ENCODE peak calls at places on chromosomes 1 and 21, in four cellular contexts. S is adrenal gland, E is WTC11, F is foreskin fibroblast. J is an unnamed sample.

GRCh38 chr1:70277875-70278274 is 56.7 kb downstream of the SRSF11 start:
- DNase-seq in S (no peak), F (no peak), E (no peak), J (no peak)

GRCh38 chr1:184605941-184606340 is 148.7 kb downstream of the EDEM3 start:
- DNase-seq in F (no peak), E (no peak), S (no peak), J (no peak)

GRCh38 chr1:9628541-9629444 is 22.7 kb upstream of the PIK3CD start:
- DNase-seq in S (no peak), F (no peak), E (no peak), J (no peak)

GRCh38 chr1:69377507-69377906 is 190.2 kb upstream of the LRRC7 start:
- DNase-seq in S (no peak), F (no peak), E (no peak), J (no peak)

GRCh38 chr21:36549470-36549869 is 69.5 kb upstream of the CLDN14 start:
- DNase-seq in E (no peak), F (no peak), S (no peak), J (no peak)

GRCh38 chr1:171739646-171740045 is 2.2 kb downstream of the VAMP4 start:
- DNase-seq in S (no peak), F (no peak), E (no peak), J (no peak)

GRCh38 chr1:65825736-65826135 is 33.0 kb downstream of the PDE4B start:
- DNase-seq in S (no peak), E (no peak), F (peak), J (no peak)

GRCh38 chr21:34813266-34813886 is 144.6 kb downstream of the CLIC6 start:
- DNase-seq in E (no peak), F (no peak), S (no peak), J (peak)

GRCh38 chr1:48469616-48470500 is 2.1 kb downstream of the SPATA6 start:
- DNase-seq in F (peak), S (peak), E (no peak), J (peak)

GRCh38 chr21:33273044-33273443 is 6.9 kb downstream of the IL10RB start:
- DNase-seq in F (no peak), E (no peak), S (no peak), J (no peak)

GRCh38 chr1:107724648-107725047 is 240.3 kb downstream of the VAV3 start:
- DNase-seq in S (no peak), F (peak), E (no peak), J (no peak)

GRCh38 chr1:42779725-42780124 is 5.1 kb upstream of the TMEM269 start:
- DNase-seq in E (no peak), S (no peak), F (no peak), J (no peak)

GRCh38 chr1:15621975-15622374 is 4.7 kb downstream of the DDI2 start:
- DNase-seq in S (no peak), F (peak), E (no peak), J (no peak)

GRCh38 chr1:64933296-64934070 is 32.9 kb downstream of the JAK1 start:
- DNase-seq in S (peak), F (peak), E (no peak), J (peak)

GRCh38 chr1:151992345-151993083 is 1.1 kb downstream of the S100A10 start:
- DNase-seq in E (peak), F (peak), S (peak), J (peak)

GRCh38 chr1:35557118-35557610 is at the start of gene KIAA0319L:
- DNase-seq in S (peak), F (no peak), E (peak), J (peak)

GRCh38 chr1:108016451-108016920 is 51.5 kb upstream of the VAV3 start:
- DNase-seq in S (peak), F (peak), E (no peak), J (no peak)

GRCh38 chr1:232709339-232709738 is 79.4 kb upstream of the SIPA1L2 start:
- DNase-seq in E (no peak), F (no peak), S (no peak), J (no peak)

GRCh38 chr1:163267962-163268361 is 53.8 kb upstream of the NUF2 start:
- DNase-seq in E (no peak), F (no peak), S (no peak), J (no peak)

GRCh38 chr1:13577846-13578245 is 5.8 kb upstream of the PDPN start:
- DNase-seq in S (no peak), E (no peak), F (no peak), J (no peak)

GRCh38 chr1:77412069-77412793 is 130.4 kb downstream of the AK5 start:
- DNase-seq in E (no peak), F (peak), S (no peak), J (no peak)
- TF ChIP-seq CTCF in E (no peak), F (no peak), S (no peak), J (no peak)

GRCh38 chr1:114423455-114423854 is 87.5 kb downstream of the TRIM33 start:
- DNase-seq in E (no peak), S (no peak), F (no peak), J (no peak)

GRCh38 chr1:114431026-114431425 is 80.0 kb downstream of the TRIM33 start:
- DNase-seq in F (no peak), E (no peak), S (no peak), J (no peak)

GRCh38 chr1:114427612-114428011 is 83.4 kb downstream of the TRIM33 start:
- DNase-seq in S (no peak), E (no peak), F (no peak), J (no peak)

DNA sequence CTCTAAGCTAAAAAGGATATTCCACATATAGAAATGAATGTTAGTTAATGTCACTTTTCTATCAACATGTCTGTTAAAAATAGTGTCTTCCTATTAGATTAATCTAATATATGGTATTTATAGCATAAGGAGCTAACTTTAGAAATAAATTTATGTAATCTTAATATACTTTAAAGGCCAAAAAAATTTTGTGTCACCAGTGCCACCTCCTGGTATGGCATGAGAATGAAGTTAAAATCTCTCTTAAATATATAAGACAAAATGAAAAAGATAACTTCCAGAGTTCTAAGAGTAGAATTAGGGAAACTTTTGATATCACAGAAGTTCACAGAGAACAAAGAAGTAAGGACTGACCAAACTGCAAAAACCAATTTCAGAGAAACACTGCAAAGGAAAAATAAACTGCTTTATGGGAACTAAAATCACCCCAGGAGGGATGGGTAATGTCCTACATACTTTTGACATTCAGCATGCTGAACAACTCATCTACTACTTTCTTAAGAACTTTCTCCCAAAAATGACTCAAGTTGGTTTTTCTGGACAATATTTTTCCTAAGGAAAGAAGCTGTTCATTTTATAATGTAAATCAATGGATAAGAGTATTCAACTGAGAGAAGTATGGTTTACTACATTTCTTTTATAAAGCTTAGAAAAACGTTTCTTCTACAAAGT is 82.8 kb downstream of the TRIM33 start:
- DNase-seq in S (no peak), F (peak), E (no peak), J (no peak)
- TF ChIP-seq CTCF in S (peak), F (peak), E (no peak), J (peak)

DNA sequence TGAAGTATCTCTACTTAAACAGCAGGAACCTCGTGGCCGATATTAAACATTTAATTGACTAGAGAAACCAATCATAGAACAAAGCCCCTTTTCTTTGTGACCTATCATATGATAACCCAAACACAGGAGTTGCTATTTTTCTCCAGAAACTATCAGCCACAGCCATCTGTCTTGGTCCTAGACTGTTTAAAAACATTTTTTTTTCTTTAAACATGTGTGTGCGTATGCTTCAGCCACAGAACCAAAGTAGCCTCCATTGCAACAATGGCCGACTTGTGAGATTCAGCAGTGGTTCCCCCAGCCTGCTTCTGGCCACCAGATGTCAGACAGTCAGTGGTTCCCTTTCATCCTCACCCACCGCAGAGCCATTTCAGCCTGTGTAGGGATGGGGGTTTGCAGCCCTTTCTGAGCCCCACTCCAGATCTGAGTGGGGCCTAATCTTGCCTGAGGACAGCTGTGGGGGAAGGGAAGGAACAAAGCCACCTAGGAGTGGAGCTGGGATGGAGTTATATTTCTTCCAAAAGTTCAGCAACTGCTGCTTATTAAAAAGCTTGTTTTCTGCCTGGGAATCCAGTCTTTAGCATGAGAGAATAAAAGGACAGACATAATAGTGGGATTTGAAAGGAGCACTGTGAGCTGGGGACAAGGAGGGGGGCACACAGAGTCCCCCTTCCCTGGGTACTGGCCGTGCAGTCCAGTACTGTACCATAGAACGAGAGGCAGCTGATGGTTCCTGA is 11.7 kb upstream of the IGSF3 start:
- DNase-seq in E (no peak), S (no peak), F (no peak), J (no peak)
- TF ChIP-seq CTCF in E (no peak), S (no peak), F (no peak), J (no peak)

GRCh38 chr1:22711071-22711470 is 432 bp downstream of the EPHB2 start:
- DNase-seq in F (no peak), E (no peak), S (no peak), J (no peak)

GRCh38 chr1:22708777-22709176 is 1.9 kb upstream of the EPHB2 start:
- DNase-seq in F (no peak), E (no peak), S (no peak), J (no peak)

GRCh38 chr1:22710688-22711024 is at the start of gene EPHB2:
- DNase-seq in F (peak), S (no peak), E (peak), J (no peak)

GRCh38 chr1:22709891-22710687 is 550 bp upstream of the EPHB2 start:
- DNase-seq in E (peak), S (peak), F (peak), J (no peak)

DNA sequence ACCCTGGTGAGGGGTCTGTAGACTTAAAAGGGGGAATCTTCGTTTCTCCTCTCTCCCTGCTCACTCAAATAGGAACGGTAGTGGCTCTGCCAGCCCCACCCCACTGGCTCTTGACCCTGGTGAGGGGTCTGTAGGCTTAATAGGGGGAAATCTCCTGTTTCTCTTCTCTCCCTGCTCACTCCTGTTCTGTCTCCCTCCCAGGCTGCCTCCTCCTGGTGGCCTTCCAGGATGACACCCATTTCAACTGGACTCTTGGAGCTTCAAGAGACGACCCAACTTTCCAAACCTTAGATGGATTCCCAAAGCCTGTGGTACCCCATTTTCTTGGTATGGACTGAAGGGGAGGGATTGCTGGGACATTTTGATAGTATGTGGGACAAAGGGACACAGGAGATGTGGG is 1.4 kb upstream of the EPHB2 start:
- DNase-seq in F (no peak), E (peak), S (no peak), J (no peak)
- TF ChIP-seq CTCF in F (no peak), E (peak), S (no peak), J (peak)

GRCh38 chr21:30962013-30962412 is 76.3 kb downstream of the KRTAP19-8 start:
- DNase-seq in F (no peak), E (no peak), S (no peak), J (no peak)
- TF ChIP-seq CTCF in F (no peak), E (peak), S (no peak), J (no peak)

GRCh38 chr1:158098256-158098655 is 82.4 kb upstream of the CD1D start:
- DNase-seq in S (no peak), E (no peak), F (no peak), J (no peak)

GRCh38 chr1:158094571-158094970 is 86.1 kb upstream of the CD1D start:
- DNase-seq in E (no peak), S (no peak), F (no peak), J (no peak)

GRCh38 chr1:158100498-158100897 is 80.2 kb upstream of the CD1D start:
- DNase-seq in S (no peak), F (no peak), E (no peak), J (no peak)

GRCh38 chr1:158093376-158093775 is 87.3 kb upstream of the CD1D start:
- DNase-seq in F (no peak), S (no peak), E (no peak), J (no peak)

GRCh38 chr1:158095737-158096335 is 84.9 kb upstream of the CD1D start:
- DNase-seq in F (no peak), S (no peak), E (peak), J (no peak)
- TF ChIP-seq CTCF in F (peak), S (peak), E (peak), J (peak)

DNA sequence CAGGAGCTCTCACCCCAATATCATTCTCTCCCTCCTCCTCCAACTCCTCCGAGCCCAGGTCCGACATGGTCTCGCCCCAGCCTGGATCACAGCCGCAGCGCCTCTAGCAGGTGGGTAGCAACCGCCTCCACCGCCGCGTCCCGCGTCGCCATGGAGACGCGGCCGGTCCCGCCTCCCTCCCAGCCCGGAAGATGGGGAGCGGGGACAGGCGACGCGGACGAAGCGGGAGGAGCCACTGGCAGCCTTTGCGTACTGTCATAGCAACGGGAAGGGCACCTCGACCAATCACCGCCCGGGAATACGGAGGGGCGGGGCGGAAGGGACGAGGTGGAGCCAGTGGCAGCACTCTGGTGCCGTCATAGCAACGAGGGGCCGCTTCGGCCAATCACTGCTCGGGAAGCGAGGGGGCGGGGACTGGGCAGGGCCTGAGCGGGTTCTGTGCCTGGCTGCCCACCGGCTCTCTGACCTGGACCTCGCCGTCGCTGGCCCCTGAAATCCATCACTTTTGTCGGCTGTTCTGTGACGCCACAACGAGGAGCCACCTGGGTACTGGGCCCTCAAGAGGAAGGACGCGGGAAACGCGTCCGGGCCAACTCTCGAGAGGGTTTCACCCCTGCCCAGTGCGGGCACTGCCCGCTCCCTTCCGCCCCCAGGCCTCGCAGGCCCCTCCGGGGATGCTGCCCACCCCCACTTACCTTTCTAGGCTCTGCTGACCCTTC is at the start of gene RSPH1:
- DNase-seq in S (peak), E (peak), F (peak), J (peak)
- TF ChIP-seq CTCF in S (no peak), E (no peak), F (no peak), J (no peak)

DNA sequence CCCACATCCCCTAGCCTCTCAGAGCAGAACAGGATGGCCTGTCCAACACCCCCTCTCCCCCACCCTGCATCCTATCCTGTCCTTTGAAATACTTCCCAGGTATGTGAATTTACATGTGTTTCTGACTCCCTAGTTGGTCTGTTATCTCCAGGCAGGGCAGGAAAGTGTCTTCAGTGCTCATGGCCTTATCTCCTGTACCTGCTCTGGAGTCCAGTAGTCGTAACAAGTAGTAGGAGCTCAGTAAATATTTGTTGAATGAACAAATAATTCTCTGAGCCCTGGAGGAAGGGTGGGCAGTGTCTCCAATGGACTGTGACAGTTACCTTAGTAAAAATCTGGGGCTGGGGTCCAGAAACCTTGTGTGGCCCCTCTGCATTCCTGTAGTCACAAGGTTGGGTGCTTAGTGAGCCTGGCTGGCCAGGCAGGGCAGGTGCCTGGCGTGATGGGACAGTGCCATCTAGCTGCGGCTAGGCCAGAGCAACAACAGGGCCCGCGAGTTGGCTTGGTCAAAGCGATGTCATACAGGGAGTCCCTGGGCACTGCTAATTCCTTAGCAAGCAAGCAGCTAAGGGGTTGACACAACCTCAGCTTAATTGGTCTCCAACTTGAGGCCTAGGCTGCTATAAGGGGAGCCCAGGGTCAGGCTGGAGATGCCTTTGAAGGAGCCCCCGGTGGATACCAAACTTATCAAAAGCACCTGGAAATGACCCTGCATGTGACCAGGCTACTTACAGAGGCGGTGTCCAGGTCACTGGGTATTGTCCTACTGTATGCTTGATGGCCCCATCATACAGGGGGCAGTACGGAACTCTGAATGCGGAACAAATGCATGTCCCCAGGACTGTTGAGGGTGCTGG is 89.0 kb upstream of the PPM1J start:
- DNase-seq in F (peak), S (peak), E (peak), J (no peak)
- TF ChIP-seq CTCF in F (peak), S (peak), E (peak), J (peak)

GRCh38 chr21:40844935-40845334 is 2.0 kb downstream of the DSCAM start:
- DNase-seq in S (no peak), E (no peak), F (no peak), J (no peak)

GRCh38 chr21:40842197-40842552 is 4.8 kb downstream of the DSCAM start:
- DNase-seq in E (no peak), F (no peak), S (no peak), J (no peak)

GRCh38 chr21:40840441-40840840 is 6.5 kb downstream of the DSCAM start:
- DNase-seq in S (no peak), F (no peak), E (no peak), J (no peak)

GRCh38 chr21:40839551-40839950 is 7.4 kb downstream of the DSCAM start:
- DNase-seq in S (no peak), E (no peak), F (no peak), J (no peak)

DNA sequence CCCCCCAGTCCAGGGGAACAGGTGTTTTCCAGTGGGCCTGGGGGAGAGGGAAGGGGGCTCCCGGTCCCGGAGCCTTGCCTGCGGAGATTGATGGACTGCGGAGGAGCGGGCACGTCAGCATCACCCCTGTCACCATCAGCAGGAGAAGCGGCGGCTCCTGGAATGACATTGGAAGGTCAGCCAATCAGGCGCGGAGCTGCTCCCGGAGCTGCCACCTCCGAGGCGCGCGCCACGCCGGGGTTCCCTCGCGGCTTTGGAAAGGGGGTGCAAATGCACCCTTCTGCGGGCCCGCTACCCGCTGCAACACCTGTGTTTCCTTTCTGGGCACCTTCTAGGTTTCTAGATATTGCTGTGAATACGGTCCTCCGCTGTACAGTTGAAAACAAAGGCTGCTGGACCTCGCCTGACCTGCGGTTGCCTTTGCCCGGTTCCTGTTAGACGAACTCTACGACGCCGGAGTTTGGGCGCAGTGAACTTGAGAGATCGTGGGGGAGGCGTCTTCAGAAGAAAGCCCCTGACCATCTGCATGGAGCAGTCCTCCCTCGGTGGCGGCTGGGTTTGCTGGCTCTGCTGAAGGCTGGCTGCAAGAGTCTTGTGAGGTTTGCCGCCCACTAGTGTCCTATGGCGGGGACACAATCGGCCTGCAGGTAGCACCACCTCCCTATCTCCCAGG is 5.3 kb downstream of the DSCAM start:
- DNase-seq in F (no peak), S (peak), E (peak), J (no peak)
- TF ChIP-seq CTCF in F (peak), S (peak), E (no peak), J (no peak)

J was measured in CD14-positive monocyte.